ENCODE peak calls at places on chromosomes 3 and 15, in five cellular contexts. X is progenitor cell of endocrine pancreas; U is neural crest cell; W is neural progenitor cell; A is CD4-positive, alpha-beta T cell. V is an unnamed sample.

GRCh38 chr3:129617381-129618185 is 11.1 kb upstream of the PLXND1 start:
- DNase-seq in X (no peak), U (no peak), A (no peak), W (no peak), V (no peak)

GRCh38 chr15:71238926-71239325 is 123.7 kb downstream of the THSD4 start:
- DNase-seq in X (no peak), U (no peak), A (no peak), W (no peak), V (no peak)

GRCh38 chr3:177615015-177615414 is 417.7 kb upstream of the TBL1XR1 start:
- DNase-seq in A (no peak), W (no peak), U (no peak), X (no peak), V (no peak)

GRCh38 chr15:40633178-40633577 is 39.1 kb downstream of the KNL1 start:
- DNase-seq in X (no peak), W (no peak), A (no peak), U (no peak), V (no peak)

GRCh38 chr3:4823986-4824947 is 155.0 kb upstream of the BHLHE40 start:
- DNase-seq in U (no peak), W (no peak), X (no peak), A (no peak), V (no peak)

GRCh38 chr3:183701744-183702143 is 4.1 kb downstream of the YEATS2 start:
- DNase-seq in W (no peak), A (no peak), U (no peak), X (no peak), V (no peak)

GRCh38 chr3:385151-385550 is 188.6 kb downstream of the CHL1 start:
- DNase-seq in X (no peak), U (no peak), A (no peak), W (no peak), V (no peak)

GRCh38 chr15:41892621-41893421 is 1.0 kb downstream of the SPTBN5 start:
- DNase-seq in A (peak), U (no peak), W (no peak), X (no peak), V (no peak)

GRCh38 chr3:184815046-184815930 is 3.3 kb downstream of the VPS8 start:
- DNase-seq in A (no peak), W (no peak), X (no peak), U (no peak), V (no peak)

GRCh38 chr15:83919319-83919830 is 265.5 kb downstream of the ADAMTSL3 start:
- DNase-seq in W (no peak), X (no peak), A (no peak), U (no peak), V (no peak)

GRCh38 chr3:9316881-9317341 is 45.9 kb upstream of the THUMPD3 start:
- DNase-seq in U (peak), W (peak), A (no peak), X (no peak), V (no peak)

GRCh38 chr15:66102563-66103292 is 150.8 kb downstream of the MEGF11 start:
- DNase-seq in X (no peak), U (no peak), A (no peak), W (no peak), V (no peak)

GRCh38 chr3:48997714-48998637 is 7.9 kb downstream of the P4HTM start:
- DNase-seq in U (peak), A (no peak), X (no peak), W (peak), V (peak)

GRCh38 chr15:87940763-87941162 is 315.8 kb downstream of the NTRK3 start:
- DNase-seq in X (no peak), A (no peak), W (no peak), U (no peak), V (no peak)

GRCh38 chr3:160929595-160929994 is 173.6 kb downstream of the PPM1L start:
- DNase-seq in X (no peak), U (no peak), W (peak), A (no peak), V (peak)

GRCh38 chr3:46070458-46071136 is 43.3 kb upstream of the XCR1 start:
- DNase-seq in U (no peak), A (no peak), X (no peak), W (no peak), V (no peak)

GRCh38 chr3:141876891-141877561 is 583 bp downstream of the ATP1B3 start:
- DNase-seq in W (peak), A (peak), U (peak), X (peak), V (peak)

GRCh38 chr15:76217029-76217866 is 94.0 kb downstream of the ETFA start:
- DNase-seq in X (no peak), W (no peak), A (no peak), U (no peak), V (no peak)

GRCh38 chr3:31958721-31959152 is 22.3 kb downstream of the OSBPL10 start:
- DNase-seq in U (peak), X (no peak), A (no peak), W (no peak), V (no peak)

GRCh38 chr3:195892105-195892354 is 16.3 kb downstream of the TNK2 start:
- DNase-seq in U (no peak), X (no peak), W (no peak), A (no peak), V (no peak)

GRCh38 chr3:39977058-39977794 is 167.8 kb downstream of the MYRIP start:
- DNase-seq in A (no peak), W (no peak), U (no peak), X (no peak), V (no peak)

GRCh38 chr3:69999191-70000027 is at the start of gene SAMMSON:
- DNase-seq in W (no peak), A (no peak), X (no peak), U (no peak), V (no peak)

GRCh38 chr3:134360046-134360445 is 14.2 kb downstream of the AMOTL2 start:
- DNase-seq in A (no peak), W (no peak), U (no peak), X (no peak), V (no peak)

GRCh38 chr3:190319660-190320059 is 2.6 kb downstream of the CLDN1 start:
- DNase-seq in A (no peak), U (no peak), W (no peak), X (no peak), V (no peak)

GRCh38 chr15:52575072-52575471 is 6.2 kb upstream of the ARPP19 start:
- DNase-seq in W (no peak), U (no peak), X (no peak), A (no peak), V (no peak)

GRCh38 chr15:78950906-78951840 is 6.3 kb upstream of the CTSH start:
- DNase-seq in X (no peak), U (no peak), W (no peak), A (no peak), V (no peak)

GRCh38 chr3:175075269-175075668 is 216.1 kb downstream of the NAALADL2 start:
- DNase-seq in A (no peak), X (no peak), U (no peak), W (no peak), V (no peak)

GRCh38 chr15:101684384-101684783 is 32.2 kb upstream of the TM2D3 start:
- DNase-seq in U (no peak), X (no peak), W (no peak), A (no peak), V (no peak)

GRCh38 chr3:7112523-7113056 is 251.7 kb downstream of the GRM7 start:
- DNase-seq in X (no peak), W (no peak), A (no peak), U (no peak), V (no peak)

GRCh38 chr3:194931366-194931765 is 245.7 kb downstream of the FAM43A start:
- DNase-seq in A (no peak), U (no peak), X (no peak), W (no peak), V (no peak)

GRCh38 chr3:46668116-46668515 is 25.4 kb downstream of the ALS2CL start:
- DNase-seq in W (no peak), A (no peak), X (no peak), U (no peak), V (no peak)

GRCh38 chr15:43881944-43882343 is 55.1 kb downstream of the WDR76 start:
- DNase-seq in U (no peak), W (peak), X (no peak), A (no peak), V (no peak)

GRCh38 chr3:11944052-11944673 is 60.0 kb upstream of the SYN2 start:
- DNase-seq in W (peak), X (no peak), U (no peak), A (no peak), V (no peak)